ENCODE peak calls at places on chromosome 2, in eight cellular contexts. Y, B, D, F, G, I, U and Q are unnamed samples.

GRCh38 chr2:135914485-135914884 is 38.2 kb upstream of the MCM6 start:
- DNase-seq in D (peak; percentile 15), Y (no peak), G (no peak), F (no peak), I (no peak), B (no peak), U (no peak), Q (no peak)

GRCh38 chr2:202941771-202942170 is 29.7 kb downstream of the CARF start:
- DNase-seq in U (no peak), G (no peak), F (no peak), Y (no peak), B (no peak), D (peak; percentile 80), I (no peak), Q (peak; percentile 67)

GRCh38 chr2:186891219-186891621 is 42.2 kb upstream of the ZSWIM2 start:
- DNase-seq in B (no peak), D (peak; percentile 85), I (peak; percentile 25), U (no peak), F (no peak), G (no peak), Y (no peak), Q (peak; percentile 88)

GRCh38 chr2:71614976-71615768 is 161.8 kb downstream of the DYSF start:
- DNase-seq in G (peak; percentile 91), Y (peak; percentile 66), I (no peak), B (peak; percentile 47), D (peak; percentile 66), F (no peak), U (peak; percentile 73), Q (peak; percentile 90)

GRCh38 chr2:181573140-181573736 is 83.7 kb downstream of the CERKL start:
- DNase-seq in D (peak; percentile 60), B (no peak), G (no peak), I (peak; percentile 6), Y (no peak), U (peak; percentile 15), F (no peak), Q (peak; percentile 66)

GRCh38 chr2:141055526-141055925 is 1075.3 kb downstream of the LRP1B start:
- DNase-seq in D (peak; percentile 38), F (no peak), B (no peak), G (no peak), I (no peak), U (peak; percentile 41), Y (no peak), Q (peak; percentile 62)

GRCh38 chr2:201971516-201972228 is 62.0 kb upstream of the FZD7 start:
- DNase-seq in Y (peak; percentile 39), U (peak; percentile 23), D (no peak), I (no peak), B (no peak), F (no peak), G (peak; percentile 34), Q (no peak)

GRCh38 chr2:109447251-109447661 is 166.5 kb downstream of the SEPTIN10 start:
- DNase-seq in U (peak; percentile 95), B (no peak), F (no peak), G (no peak), D (peak; percentile 72), Y (peak; percentile 37), I (no peak), Q (peak; percentile 95)

GRCh38 chr2:43279317-43279840 is 53.0 kb upstream of the ZFP36L2 start:
- DNase-seq in G (no peak), I (peak; percentile 82), D (no peak), U (no peak), B (no peak), F (no peak), Y (no peak), Q (no peak)
- TF ChIP-seq CTCF in G (no peak), I (no peak), D (no peak), U (no peak), B (no peak), F (no peak), Y (no peak), Q (peak; percentile 1)

GRCh38 chr2:29014331-29014730 is 33.2 kb downstream of the TOGARAM2 start:
- DNase-seq in G (no peak), F (peak; percentile 19), U (no peak), I (no peak), Y (no peak), D (no peak), B (no peak), Q (no peak)
- H3K4me3 ChIP-seq in G (no peak overlapping the region), F (peak overlapping the region; percentile 27), U (no peak overlapping the region), I (no peak overlapping the region), Y (no peak overlapping the region), D (no peak overlapping the region), B (no peak overlapping the region), Q (no peak overlapping the region)

GRCh38 chr2:29254-29653 is 17.1 kb downstream of the FAM110C start:
- DNase-seq in Y (no peak), F (no peak), U (no peak), I (no peak), G (no peak), B (no peak), D (no peak), Q (no peak)

GRCh38 chr2:26891-27290 is 19.4 kb downstream of the FAM110C start:
- DNase-seq in Y (no peak), I (no peak), U (no peak), D (no peak), F (no peak), G (no peak), B (no peak), Q (no peak)

GRCh38 chr2:32068-32467 is 14.2 kb downstream of the FAM110C start:
- DNase-seq in B (no peak), Y (no peak), G (no peak), U (no peak), I (no peak), F (no peak), D (no peak), Q (no peak)

GRCh38 chr2:24122-24521 is 22.2 kb downstream of the FAM110C start:
- DNase-seq in F (no peak), I (no peak), B (no peak), D (no peak), Y (no peak), G (no peak), U (no peak), Q (no peak)

DNA sequence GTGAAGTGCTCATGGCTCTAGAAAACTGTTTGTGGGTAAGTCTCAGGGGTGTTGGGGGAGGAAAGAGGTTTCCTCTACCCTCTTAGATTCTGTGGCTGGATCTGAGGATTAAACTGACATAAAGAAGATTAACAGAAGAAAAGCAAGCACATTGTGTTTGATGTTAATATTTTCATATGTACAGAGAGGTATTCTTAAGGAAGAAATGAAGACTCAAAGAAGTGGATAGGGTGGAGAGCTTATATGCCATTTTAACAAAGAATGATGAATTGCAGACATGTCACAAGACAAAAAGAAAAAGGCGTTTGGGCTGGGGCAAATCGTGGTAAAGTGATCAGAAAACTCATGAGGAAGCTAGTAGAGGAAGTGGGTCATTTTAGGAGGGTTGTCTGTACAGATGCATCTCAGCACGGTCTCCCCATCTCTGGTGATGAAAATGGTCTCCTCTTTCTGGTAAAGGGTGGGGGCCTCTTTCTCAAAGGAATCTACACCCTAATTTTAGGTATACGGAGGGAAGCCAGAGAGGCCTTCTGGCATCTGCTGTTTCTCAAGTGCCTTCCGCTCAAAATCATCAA is 17.8 kb downstream of the FAM110C start:
- DNase-seq in F (no peak), B (no peak), Y (no peak), I (no peak), U (no peak), G (no peak), D (no peak), Q (no peak)
- TF ChIP-seq CTCF in F (no peak), B (no peak), Y (no peak), I (no peak), U (no peak), G (no peak), D (no peak), Q (no peak)

DNA sequence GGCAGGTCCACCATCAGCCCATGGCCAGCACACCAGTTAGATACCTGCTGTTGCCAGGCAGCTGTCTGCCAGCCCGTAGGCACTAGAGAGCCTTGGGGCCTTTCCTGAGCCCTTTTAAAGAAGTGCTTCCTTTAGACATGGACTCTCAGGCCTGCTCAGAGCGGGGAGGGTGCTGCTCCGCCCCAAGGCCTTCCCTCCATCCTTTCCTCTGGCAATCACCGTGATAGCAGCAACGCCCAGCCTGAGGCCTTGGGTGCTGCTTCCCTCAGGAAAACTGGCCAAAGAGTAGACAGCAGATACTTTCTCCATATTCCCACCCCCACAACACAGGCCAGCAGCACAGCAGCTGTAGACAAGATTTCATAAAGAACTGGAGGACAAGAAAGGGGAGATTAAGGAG is 22.3 kb upstream of the C1QL2 start:
- DNase-seq in F (no peak), I (no peak), G (no peak), U (no peak), D (no peak), Y (no peak), B (no peak), Q (no peak)
- H3K4me3 ChIP-seq in F (no peak overlapping the region), I (no peak overlapping the region), G (no peak overlapping the region), U (no peak overlapping the region), D (no peak overlapping the region), Y (no peak overlapping the region), B (no peak overlapping the region), Q (no peak overlapping the region)

GRCh38 chr2:120435671-120436459 is 89.9 kb downstream of the INHBB start:
- DNase-seq in I (no peak), G (no peak), U (no peak), D (no peak), Y (no peak), B (no peak), F (no peak), Q (no peak)

GRCh38 chr2:120438301-120439066 is 92.5 kb downstream of the INHBB start:
- DNase-seq in U (no peak), G (no peak), B (no peak), D (no peak), F (no peak), I (no peak), Y (no peak), Q (no peak)

GRCh38 chr2:120436460-120436739 is 90.5 kb downstream of the INHBB start:
- DNase-seq in Y (no peak), D (peak; percentile 5), B (peak; percentile 73), G (no peak), U (no peak), I (no peak), F (no peak), Q (no peak)

GRCh38 chr2:120437604-120438000 is 91.7 kb downstream of the INHBB start:
- DNase-seq in F (no peak), B (no peak), G (no peak), Y (no peak), D (no peak), U (no peak), I (no peak), Q (no peak)

DNA sequence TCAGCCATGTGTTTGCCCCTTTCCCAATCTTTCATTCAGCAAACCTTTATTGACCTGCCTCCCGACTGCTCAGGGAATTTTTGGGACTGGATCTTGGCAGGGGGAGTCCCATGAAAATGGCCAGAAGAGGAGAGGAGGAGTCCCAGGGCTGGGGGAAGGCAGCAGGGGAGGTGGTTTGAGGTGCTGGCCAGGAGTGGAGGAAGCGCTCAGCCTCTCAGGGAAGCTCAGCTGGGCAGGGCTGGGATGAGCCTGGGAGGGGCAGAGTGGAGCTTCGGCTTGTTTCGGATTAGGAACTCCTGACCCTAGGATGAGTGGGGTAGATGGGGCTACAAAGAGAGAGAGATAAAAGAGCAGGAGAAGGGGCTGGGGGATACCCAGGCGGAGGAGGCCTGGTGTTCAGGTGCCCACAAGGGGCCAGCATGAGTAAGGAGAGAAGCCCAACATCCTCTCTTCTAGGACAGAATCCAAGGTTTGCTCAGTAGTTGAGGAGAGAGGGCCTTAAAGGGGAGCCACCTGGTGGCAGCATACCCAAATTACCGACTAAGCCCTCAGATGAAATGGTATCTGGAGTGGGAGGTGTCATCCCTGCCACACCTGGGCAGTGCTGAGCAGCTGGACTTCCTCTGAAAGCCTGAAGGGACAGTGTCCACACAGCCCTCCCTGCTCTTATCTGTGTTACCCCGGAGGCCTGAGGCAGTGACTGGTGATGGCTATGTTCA is 91.1 kb downstream of the INHBB start:
- DNase-seq in B (no peak), D (peak; percentile 41), I (peak; percentile 33), U (no peak), Y (no peak), F (no peak), G (no peak), Q (peak; percentile 50)
- TF ChIP-seq CTCF in B (no peak), D (peak; percentile 42), I (peak; percentile 50), U (peak; percentile 37), Y (peak; percentile 20), F (no peak), G (peak; percentile 7), Q (peak; percentile 59)